ENCODE peak calls at places on chromosomes 2 and 18, in six cellular contexts. J is activated CD4-positive, alpha-beta T cell treated with anti-CD3 and anti-CD28 coated beads, Interleukin-2, amount 50 U/mL, for 1 hour; B is activated naive CD4-positive, alpha-beta T cell; E is left cardiac atrium; A is OCI-M1; S is sciatic nerve. U is an unnamed sample.

GRCh38 chr2:181231886-181232644 is 225.1 kb upstream of the ITGA4 start:
- DNase-seq in S (no peak), A (no peak), J (no peak), E (no peak), B (no peak), U (no peak)

GRCh38 chr2:201362396-201362795 is 5.3 kb upstream of the FLACC1 start:
- DNase-seq in J (no peak), B (no peak), A (no peak), E (no peak), S (no peak), U (no peak)

GRCh38 chr18:3649559-3650426 is 199.8 kb downstream of the TGIF1 start:
- DNase-seq in A (peak; percentile 86), B (no peak), E (peak; percentile 46), J (no peak), S (no peak), U (no peak)

GRCh38 chr2:188369365-188369764 is 77.7 kb downstream of the GULP1 start:
- DNase-seq in J (no peak), B (no peak), S (no peak), E (no peak), A (peak; percentile 70), U (no peak)

GRCh38 chr2:163733301-163733938 is 2.4 kb downstream of the FIGN start:
- DNase-seq in J (no peak), B (no peak), A (no peak), E (no peak), S (no peak), U (no peak)

GRCh38 chr2:70029814-70030409 is 57.4 kb upstream of the PCBP1 start:
- DNase-seq in A (peak; percentile 91), B (no peak), J (no peak), E (peak; percentile 70), S (peak; percentile 86), U (peak; percentile 42)

GRCh38 chr18:76730901-76731300 is 91.5 kb upstream of the ZNF236 start:
- DNase-seq in E (no peak), J (no peak), B (no peak), A (no peak), S (no peak), U (no peak)

GRCh38 chr2:202376460-202377307 is 557 bp downstream of the BMPR2 start:
- DNase-seq in A (peak; percentile 81), J (peak; percentile 24), E (peak; percentile 39), B (peak; percentile 30), S (peak; percentile 74), U (no peak)

GRCh38 chr2:214830794-214831346 is 21.4 kb upstream of the BARD1 start:
- DNase-seq in B (no peak), E (no peak), S (no peak), A (peak; percentile 42), J (no peak), U (no peak)

GRCh38 chr2:7672027-7672684 is 754.9 kb downstream of the RNF144A start:
- DNase-seq in E (peak; percentile 25), B (peak; percentile 32), A (peak; percentile 56), S (no peak), J (peak; percentile 41), U (no peak)

GRCh38 chr2:36405183-36405582 is 49.6 kb downstream of the CRIM1 start:
- DNase-seq in B (no peak), E (no peak), A (no peak), J (no peak), S (no peak), U (no peak)

U was measured in thoracic aorta.